ENCODE peak calls at places on chromosomes 12 and 14, in six cellular contexts. C, S, H, N, Q and Z are unnamed samples.

GRCh38 chr14:60817113-60817512 is 82.6 kb downstream of the MNAT1 start:
- DNase-seq in N (no peak), S (no peak), Q (no peak), H (no peak), C (no peak), Z (no peak)

GRCh38 chr14:93977790-93978581 is 1.6 kb upstream of the ASB2 start:
- DNase-seq in H (no peak), S (peak; percentile 83), Q (no peak), N (no peak), C (no peak), Z (peak; percentile 74)

GRCh38 chr14:69619007-69619406 is 7.6 kb downstream of the SUSD6 start:
- DNase-seq in Q (no peak), C (no peak), H (no peak), N (no peak), S (no peak), Z (no peak)

GRCh38 chr14:20631821-20632389 is 9.6 kb downstream of the OR6S1 start:
- DNase-seq in N (peak; percentile 49), C (no peak), H (peak; percentile 91), S (no peak), Q (no peak), Z (no peak)

GRCh38 chr12:102430661-102431060 is 49.7 kb downstream of the IGF1 start:
- DNase-seq in H (no peak), C (no peak), Q (no peak), N (no peak), S (no peak), Z (no peak)

GRCh38 chr12:15735837-15736615 is 53.2 kb downstream of the EPS8 start:
- DNase-seq in Q (no peak), C (no peak), N (no peak), H (no peak), S (no peak), Z (no peak)

GRCh38 chr12:131608740-131609665 is 101.9 kb upstream of the SFSWAP start:
- DNase-seq in Q (no peak), N (peak; percentile 85), C (peak; percentile 77), S (peak; percentile 57), H (peak; percentile 87), Z (peak; percentile 76)

GRCh38 chr12:8612629-8613028 is at the start of gene AICDA:
- DNase-seq in S (no peak), C (peak; percentile 30), Q (no peak), H (no peak), N (no peak), Z (no peak)

GRCh38 chr14:52791204-52792096 is at the start of gene GNPNAT1:
- DNase-seq in N (peak; percentile 96), C (peak; percentile 95), Q (peak; percentile 89), H (peak; percentile 87), S (peak; percentile 86), Z (peak; percentile 83)

GRCh38 chr12:76290963-76291859 is 57.0 kb downstream of the BBS10 start:
- DNase-seq in S (no peak), Q (no peak), N (no peak), C (no peak), H (no peak), Z (no peak)

GRCh38 chr12:103913100-103913499 is 17.1 kb upstream of the HSP90B1 start:
- DNase-seq in C (no peak), N (no peak), Q (no peak), S (no peak), H (no peak), Z (no peak)

GRCh38 chr14:103581206-103581605 is 18.4 kb downstream of the COA8 start:
- DNase-seq in H (no peak), C (no peak), Q (no peak), N (no peak), S (no peak), Z (no peak)